ENCODE peak calls at places on chromosomes 11 and 22, in five cellular contexts. P, V, J, D and I are unnamed samples.

GRCh38 chr11:62707277-62707771 is at the start of the genes BSCL2 and GNG3:
- DNase-seq in V (no peak), P (no peak), J (no peak), D (peak; percentile 88), I (no peak)

GRCh38 chr22:41290262-41291221 is 4.6 kb upstream of the RANGAP1 start:
- DNase-seq in P (no peak), J (no peak), V (no peak), D (no peak), I (no peak)

GRCh38 chr11:9092846-9093778 is 1.7 kb upstream of the SCUBE2 start:
- DNase-seq in D (no peak), V (no peak), P (no peak), J (no peak), I (no peak)

GRCh38 chr11:119704849-119705248 is 24.2 kb downstream of the NECTIN1 start:
- DNase-seq in V (no peak), J (no peak), D (no peak), P (no peak), I (no peak)

GRCh38 chr11:24759742-24760141 is 262.9 kb downstream of the LUZP2 start:
- DNase-seq in D (no peak), V (no peak), J (no peak), P (no peak), I (no peak)

GRCh38 chr22:45064313-45065268 is 54.8 kb upstream of the PHF21B start:
- DNase-seq in P (no peak), V (no peak), D (no peak), J (no peak), I (no peak)

GRCh38 chr11:107592256-107592655 is 1.3 kb downstream of the ELMOD1 start:
- DNase-seq in P (no peak), V (no peak), D (no peak), J (no peak), I (no peak)

GRCh38 chr11:15034687-15035267 is 38.6 kb upstream of the CALCB start:
- DNase-seq in D (no peak), V (no peak), J (no peak), P (no peak), I (no peak)

GRCh38 chr22:33851240-33851639 is 69.0 kb downstream of the LARGE1 start:
- DNase-seq in V (no peak), D (no peak), P (no peak), J (no peak), I (no peak)

DNA sequence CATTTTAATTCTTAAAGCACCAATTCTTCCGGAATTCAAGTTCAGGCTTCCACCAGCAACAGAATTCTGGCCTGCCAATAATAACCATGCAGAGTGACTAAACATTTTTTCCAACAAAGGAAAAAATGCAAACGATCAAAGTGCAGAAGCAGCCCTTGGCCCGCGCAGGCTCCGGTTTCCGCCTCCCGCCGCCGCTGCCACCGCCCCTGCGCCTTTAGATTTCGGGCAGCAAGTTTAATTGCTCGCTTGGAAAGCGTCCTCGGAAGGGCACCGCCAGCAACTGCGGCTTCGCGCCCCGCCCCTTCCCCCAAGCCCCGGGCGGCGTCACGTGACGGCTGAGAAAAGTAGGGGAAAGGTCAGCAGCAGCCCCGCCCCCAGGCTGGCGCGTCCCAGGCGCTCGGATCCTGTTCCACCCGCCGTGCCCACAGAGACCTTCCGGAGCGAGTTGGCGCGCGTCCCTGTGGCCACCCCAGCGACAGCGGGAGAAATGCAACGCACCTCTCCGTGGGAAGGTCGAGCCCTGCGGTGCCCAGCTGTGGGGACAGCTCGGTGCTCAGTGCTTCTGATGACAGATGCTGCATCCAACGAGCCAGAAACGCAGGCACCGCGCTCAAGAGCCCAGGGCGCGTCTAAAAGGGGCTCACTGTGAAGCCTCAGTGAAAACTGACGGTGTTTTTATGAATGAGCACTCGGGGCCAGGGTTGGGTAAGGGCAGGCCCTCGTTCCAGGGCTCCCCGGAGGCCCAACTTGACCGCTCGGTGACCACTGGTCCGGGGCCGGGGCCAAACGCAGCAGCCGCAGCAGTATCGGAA is 2.5 kb downstream of the CPT1A start:
- DNase-seq in D (peak; percentile 98), J (peak; percentile 93), V (peak; percentile 98), P (peak; percentile 83), I (peak; percentile 96)
- H3K4me1 ChIP-seq in D (peaks cover 12% of the 10 kb centered on the region), J (peaks cover 62% of the 10 kb centered on the region), V (peaks cover 14% of the 10 kb centered on the region), P (peaks cover 65% of the 10 kb centered on the region), I (peaks cover 6% of the 10 kb centered on the region)

GRCh38 chr22:39176673-39177455 is 24.4 kb upstream of the CBX7 start:
- DNase-seq in D (no peak), J (no peak), V (no peak), P (no peak), I (no peak)
- H3K4me1 ChIP-seq in D (peaks cover 4% of the 10 kb centered on the region), J (peaks cover 68% of the 10 kb centered on the region), V (no peaks in the 10 kb centered on the region), P (peaks cover 32% of the 10 kb centered on the region), I (peaks cover 15% of the 10 kb centered on the region)

DNA sequence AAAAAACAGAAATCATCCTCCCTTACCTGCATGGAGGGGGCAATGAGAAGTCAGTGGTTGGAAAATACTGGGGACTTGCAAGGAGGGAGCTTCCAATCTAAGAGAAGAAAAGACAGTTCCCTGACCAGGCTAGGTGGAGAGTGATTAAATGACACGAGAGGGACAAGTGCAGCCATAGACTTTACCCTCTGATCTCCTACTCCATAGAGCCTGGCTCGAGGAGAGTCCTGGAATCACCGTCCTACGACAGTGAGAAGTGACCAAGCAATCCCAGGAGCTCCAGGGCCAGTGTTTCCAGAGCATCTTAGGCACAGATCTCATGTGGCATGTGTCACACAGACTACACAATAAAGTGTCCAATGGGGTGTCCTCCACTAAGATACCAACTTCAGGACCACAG is 25.7 kb downstream of the MYH9 start:
- DNase-seq in J (no peak), P (no peak), D (no peak), V (no peak), I (no peak)
- H3K4me1 ChIP-seq in J (peaks cover 98% of the 10 kb centered on the region), P (peaks cover 99% of the 10 kb centered on the region), D (no peaks in the 10 kb centered on the region), V (peaks cover 61% of the 10 kb centered on the region), I (peaks cover 67% of the 10 kb centered on the region)

GRCh38 chr11:45161252-45162063 is 15.0 kb downstream of the PRDM11 start:
- DNase-seq in V (no peak), J (peak; percentile 43), P (no peak), D (peak; percentile 37), I (no peak)

GRCh38 chr11:45158210-45158644 is 11.8 kb downstream of the PRDM11 start:
- DNase-seq in D (peak; percentile 37), P (no peak), V (no peak), J (no peak), I (no peak)

GRCh38 chr11:45162064-45162375 is 15.6 kb downstream of the PRDM11 start:
- DNase-seq in V (no peak), D (no peak), J (no peak), P (no peak), I (no peak)

GRCh38 chr11:45158891-45159605 is 12.6 kb downstream of the PRDM11 start:
- DNase-seq in D (no peak), J (no peak), V (no peak), P (no peak), I (no peak)

DNA sequence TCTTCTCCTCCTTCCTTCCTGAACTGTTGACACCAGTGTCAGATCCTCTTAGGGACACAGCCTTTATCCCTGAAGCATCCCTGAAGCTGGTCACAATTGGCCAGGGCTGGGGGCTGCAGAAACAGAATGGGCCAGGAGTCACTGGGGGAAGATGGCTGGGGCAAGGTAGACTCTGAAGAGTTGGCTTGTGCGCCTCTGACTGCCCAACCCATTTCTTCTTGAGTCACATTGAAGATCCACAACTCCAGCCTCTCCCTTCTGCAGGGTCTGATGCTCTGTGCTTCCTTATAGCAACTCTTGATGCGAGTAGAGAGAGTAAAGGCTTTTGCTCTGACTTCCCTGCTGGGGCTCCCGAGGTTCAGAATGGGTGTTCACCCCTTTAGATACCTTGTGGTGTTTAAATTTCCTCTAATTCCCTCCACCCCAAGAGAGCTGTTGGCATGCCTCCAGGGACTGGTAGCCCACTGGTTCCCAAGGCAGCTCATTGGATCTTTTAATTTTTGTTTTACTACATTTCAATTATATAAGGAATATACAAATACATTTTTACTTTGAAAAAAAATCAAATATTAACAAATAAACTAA is 13.4 kb downstream of the PRDM11 start:
- DNase-seq in D (no peak), J (no peak), V (no peak), P (no peak), I (no peak)
- H3K4me1 ChIP-seq in D (no peaks in the 10 kb centered on the region), J (peaks cover 56% of the 10 kb centered on the region), V (no peaks in the 10 kb centered on the region), P (peaks cover 89% of the 10 kb centered on the region), I (peaks cover 8% of the 10 kb centered on the region)

GRCh38 chr11:27203077-27203476 is 159.9 kb downstream of the CCDC34 start:
- DNase-seq in P (no peak), J (no peak), V (peak; percentile 22), D (no peak), I (no peak)

GRCh38 chr11:27205779-27206549 is 157.1 kb downstream of the CCDC34 start:
- DNase-seq in P (no peak), D (no peak), V (peak; percentile 10), J (no peak), I (no peak)

GRCh38 chr11:27205269-27205668 is 157.7 kb downstream of the CCDC34 start:
- DNase-seq in J (no peak), V (peak; percentile 28), D (no peak), P (no peak), I (no peak)

GRCh38 chr11:27207025-27207650 is 155.9 kb downstream of the CCDC34 start:
- DNase-seq in J (no peak), V (no peak), D (no peak), P (no peak), I (no peak)

GRCh38 chr11:27204527-27204926 is 158.5 kb downstream of the CCDC34 start:
- DNase-seq in J (no peak), P (no peak), D (no peak), V (peak; percentile 66), I (no peak)
- H3K4me1 ChIP-seq in J (peaks cover 8% of the 10 kb centered on the region), P (peaks cover 10% of the 10 kb centered on the region), D (peaks cover 10% of the 10 kb centered on the region), V (peaks cover 5% of the 10 kb centered on the region), I (peaks cover 4% of the 10 kb centered on the region)

GRCh38 chr11:123180574-123180973 is 14.5 kb downstream of the CLMP start:
- DNase-seq in D (no peak), V (no peak), P (no peak), J (no peak), I (no peak)
- H3K4me1 ChIP-seq in D (peaks cover 3% of the 10 kb centered on the region), V (no peaks in the 10 kb centered on the region), P (peaks cover 60% of the 10 kb centered on the region), J (no peaks in the 10 kb centered on the region), I (peaks cover 5% of the 10 kb centered on the region)

DNA sequence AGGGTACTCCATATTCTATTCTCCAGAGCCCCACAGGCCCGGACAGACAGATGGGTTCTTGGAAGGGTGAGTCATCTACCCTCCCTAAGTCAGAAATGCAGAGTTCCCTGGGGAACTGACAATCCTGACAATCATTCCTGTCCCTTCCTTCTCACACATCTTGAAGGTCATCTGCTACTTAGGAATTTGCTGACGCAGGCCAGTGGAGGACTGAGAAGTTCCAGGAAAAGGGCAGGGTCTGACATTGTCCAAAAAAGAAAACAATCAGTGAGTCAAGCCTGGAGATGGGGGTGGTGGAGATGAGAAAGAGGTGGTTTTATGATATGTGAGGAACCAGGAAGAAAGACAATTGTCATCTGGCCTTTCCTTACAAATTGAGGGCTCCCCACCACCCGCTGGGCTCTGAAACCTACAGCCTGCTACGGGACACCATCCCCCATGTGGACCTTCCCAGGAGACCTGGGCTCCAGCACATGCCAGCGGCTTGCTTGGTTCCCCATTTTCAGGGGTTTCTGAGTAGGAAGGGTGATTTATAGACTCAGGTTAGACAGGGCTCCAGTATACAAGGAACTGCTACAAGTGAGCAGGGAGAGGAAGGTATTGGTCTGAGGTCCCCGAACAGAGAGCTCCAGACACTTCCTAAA is 12.9 kb downstream of the CD59 start:
- DNase-seq in V (no peak), J (peak; percentile 83), D (no peak), P (no peak), I (no peak)
- H3K4me1 ChIP-seq in V (peaks cover 9% of the 10 kb centered on the region), J (peaks cover 70% of the 10 kb centered on the region), D (no peaks in the 10 kb centered on the region), P (peaks cover 44% of the 10 kb centered on the region), I (peaks cover 27% of the 10 kb centered on the region)

GRCh38 chr11:57614234-57614772 is 16.8 kb downstream of the SERPING1 start:
- DNase-seq in J (no peak), D (no peak), P (no peak), V (no peak), I (no peak)
- H3K4me1 ChIP-seq in J (no peaks in the 10 kb centered on the region), D (no peaks in the 10 kb centered on the region), P (no peaks in the 10 kb centered on the region), V (no peaks in the 10 kb centered on the region), I (no peaks in the 10 kb centered on the region)

GRCh38 chr11:82863209-82863608 is 37.0 kb downstream of the PRCP start:
- DNase-seq in J (no peak), D (no peak), P (no peak), V (no peak), I (no peak)
- H3K4me1 ChIP-seq in J (peaks cover 8% of the 10 kb centered on the region), D (peaks cover 14% of the 10 kb centered on the region), P (peaks cover 15% of the 10 kb centered on the region), V (no peaks in the 10 kb centered on the region), I (peaks cover 4% of the 10 kb centered on the region)